ENCODE peak calls at places on chromosome 2, in four cellular contexts. One of them, this sample, is unnamed.

GRCh38 chr2:159703491-159703890 is 8.8 kb upstream of the MARCHF7 start:
- DNase-seq in amniotic stem cell: no peak
- DNase-seq in upper lobe of right lung: no peak
- DNase-seq in M059J: no peak
- DNase-seq in this sample: no peak

GRCh38 chr2:191166111-191166755 is 15.4 kb upstream of the STAT4 start:
- DNase-seq in amniotic stem cell: no peak
- DNase-seq in upper lobe of right lung: no peak
- DNase-seq in M059J: peak
- DNase-seq in this sample: peak

GRCh38 chr2:234603619-234604018 is 106.7 kb upstream of the ARL4C start:
- DNase-seq in amniotic stem cell: no peak
- DNase-seq in upper lobe of right lung: no peak
- DNase-seq in M059J: no peak
- DNase-seq in this sample: no peak

GRCh38 chr2:9552491-9553178 is 3.0 kb downstream of the ADAM17 start:
- DNase-seq in amniotic stem cell: peak
- DNase-seq in upper lobe of right lung: no peak
- DNase-seq in M059J: peak
- DNase-seq in this sample: peak

GRCh38 chr2:182144780-182145170 is 159.1 kb downstream of the PPP1R1C start:
- DNase-seq in amniotic stem cell: no peak
- DNase-seq in upper lobe of right lung: no peak
- DNase-seq in M059J: peak
- DNase-seq in this sample: no peak

GRCh38 chr2:201968045-201968444 is 65.6 kb upstream of the FZD7 start:
- DNase-seq in amniotic stem cell: no peak
- DNase-seq in upper lobe of right lung: no peak
- DNase-seq in M059J: no peak
- DNase-seq in this sample: no peak

GRCh38 chr2:98892871-98893270 is 43.2 kb downstream of the CRACDL start:
- DNase-seq in amniotic stem cell: no peak
- DNase-seq in upper lobe of right lung: peak
- DNase-seq in M059J: no peak
- DNase-seq in this sample: no peak

GRCh38 chr2:221676566-221677172 is 104.6 kb upstream of the EPHA4 start:
- DNase-seq in amniotic stem cell: no peak
- DNase-seq in upper lobe of right lung: no peak
- DNase-seq in M059J: peak
- DNase-seq in this sample: peak

GRCh38 chr2:54589340-54590215 is 133.5 kb downstream of the SPTBN1 start:
- DNase-seq in amniotic stem cell: no peak
- DNase-seq in upper lobe of right lung: no peak
- DNase-seq in M059J: no peak
- DNase-seq in this sample: peak

GRCh38 chr2:62894966-62895631 is 155.5 kb upstream of the OTX1 start:
- DNase-seq in amniotic stem cell: no peak
- DNase-seq in upper lobe of right lung: no peak
- DNase-seq in M059J: no peak
- DNase-seq in this sample: no peak

GRCh38 chr2:36456227-36456788 is 100.7 kb downstream of the CRIM1 start:
- DNase-seq in amniotic stem cell: no peak
- DNase-seq in upper lobe of right lung: peak
- DNase-seq in M059J: peak
- DNase-seq in this sample: no peak

GRCh38 chr2:144946263-144946662 is 426.3 kb upstream of the ZEB2 start:
- DNase-seq in amniotic stem cell: no peak
- DNase-seq in upper lobe of right lung: no peak
- DNase-seq in M059J: no peak
- DNase-seq in this sample: no peak

GRCh38 chr2:234977228-234977679 is 25.4 kb downstream of the SH3BP4 start:
- DNase-seq in amniotic stem cell: no peak
- DNase-seq in upper lobe of right lung: no peak
- DNase-seq in M059J: no peak
- DNase-seq in this sample: no peak

GRCh38 chr2:2103320-2103719 is 227.8 kb downstream of the MYT1L start:
- DNase-seq in amniotic stem cell: no peak
- DNase-seq in upper lobe of right lung: no peak
- DNase-seq in M059J: no peak
- DNase-seq in this sample: no peak

GRCh38 chr2:95387358-95387757 is 15.2 kb upstream of the FAHD2A start:
- DNase-seq in amniotic stem cell: no peak
- DNase-seq in upper lobe of right lung: peak
- DNase-seq in M059J: no peak
- DNase-seq in this sample: no peak

GRCh38 chr2:102112271-102112670 is 30.3 kb upstream of the IL1R1 start:
- DNase-seq in amniotic stem cell: no peak
- DNase-seq in upper lobe of right lung: no peak
- DNase-seq in M059J: peak
- DNase-seq in this sample: no peak

GRCh38 chr2:28754321-28754720 is 2.7 kb downstream of the PPP1CB start:
- DNase-seq in amniotic stem cell: no peak
- DNase-seq in upper lobe of right lung: no peak
- DNase-seq in M059J: no peak
- DNase-seq in this sample: peak

GRCh38 chr2:66362651-66363050 is 72.3 kb upstream of the MEIS1 start:
- DNase-seq in amniotic stem cell: no peak
- DNase-seq in upper lobe of right lung: no peak
- DNase-seq in M059J: no peak
- DNase-seq in this sample: no peak

GRCh38 chr2:112199188-112199587 is 55.7 kb downstream of the ZC3H8 start:
- DNase-seq in amniotic stem cell: no peak
- DNase-seq in upper lobe of right lung: no peak
- DNase-seq in M059J: no peak
- DNase-seq in this sample: no peak

GRCh38 chr2:203623616-203624015 is 82.8 kb upstream of the CD28 start:
- DNase-seq in amniotic stem cell: no peak
- DNase-seq in upper lobe of right lung: no peak
- DNase-seq in M059J: peak
- DNase-seq in this sample: no peak

GRCh38 chr2:127220807-127221527 is 868 bp upstream of the CYP27C1 start:
- DNase-seq in amniotic stem cell: no peak
- DNase-seq in upper lobe of right lung: no peak
- DNase-seq in M059J: peak
- DNase-seq in this sample: no peak

GRCh38 chr2:231929961-231930600 is 3.9 kb upstream of the NPPC start:
- DNase-seq in amniotic stem cell: no peak
- DNase-seq in upper lobe of right lung: no peak
- DNase-seq in M059J: no peak
- DNase-seq in this sample: no peak

GRCh38 chr2:207227062-207227748 is 61.5 kb upstream of the KLF7 start:
- DNase-seq in amniotic stem cell: no peak
- DNase-seq in upper lobe of right lung: peak
- DNase-seq in M059J: no peak
- DNase-seq in this sample: no peak

GRCh38 chr2:175233135-175233719 is 51.7 kb upstream of the ATP5MC3 start:
- DNase-seq in amniotic stem cell: no peak
- DNase-seq in upper lobe of right lung: no peak
- DNase-seq in M059J: peak
- DNase-seq in this sample: peak

GRCh38 chr2:84959045-84959493 is 11.9 kb upstream of the KCMF1 start:
- DNase-seq in amniotic stem cell: peak
- DNase-seq in upper lobe of right lung: no peak
- DNase-seq in M059J: peak
- DNase-seq in this sample: peak

GRCh38 chr2:45856391-45857055 is 205.0 kb downstream of the PRKCE start:
- DNase-seq in amniotic stem cell: no peak
- DNase-seq in upper lobe of right lung: no peak
- DNase-seq in M059J: no peak
- DNase-seq in this sample: no peak

GRCh38 chr2:230269715-230270114 is 44.2 kb downstream of the SP140 start:
- DNase-seq in amniotic stem cell: no peak
- DNase-seq in upper lobe of right lung: no peak
- DNase-seq in M059J: no peak
- DNase-seq in this sample: no peak

GRCh38 chr2:167935803-167936110 is 311.6 kb downstream of the STK39 start:
- DNase-seq in amniotic stem cell: no peak
- DNase-seq in upper lobe of right lung: no peak
- DNase-seq in M059J: no peak
- DNase-seq in this sample: no peak

This sample was measured in PC-3.